ENCODE peak calls at places on chromosomes 11 and 22, in nine cellular contexts. V is A549; I is CD4-positive, alpha-beta memory T cell; O is psoas muscle; Q is fibroblast of lung; S is pancreas; M is upper lobe of right lung; K is CD8-positive, alpha-beta T cell; F is transverse colon. A is an unnamed sample.

GRCh38 chr22:19105456-19105855 is 16.8 kb downstream of the DGCR2 start:
- DNase-seq in M (peak; percentile 48), F (no peak), V (no peak), K (no peak), O (peak; percentile 55), S (no peak), Q (no peak), I (no peak), A (no peak)

GRCh38 chr11:18853086-18853720 is 61.6 kb upstream of the PTPN5 start:
- DNase-seq in F (no peak), V (peak; percentile 10), Q (peak; percentile 23), S (no peak), O (no peak), K (no peak), I (peak; percentile 1), M (no peak), A (no peak)

GRCh38 chr11:45655347-45655756 is 10.1 kb downstream of the CHST1 start:
- DNase-seq in F (peak; percentile 65), Q (peak; percentile 61), O (peak; percentile 87), K (peak; percentile 47), I (peak; percentile 41), V (peak; percentile 88), M (peak; percentile 85), S (peak; percentile 47), A (peak; percentile 91)

GRCh38 chr11:123227763-123228488 is 32.9 kb upstream of the CLMP start:
- DNase-seq in Q (no peak), F (no peak), O (no peak), V (no peak), I (no peak), K (no peak), M (no peak), S (no peak), A (no peak)

GRCh38 chr22:38734203-38735100 is 21.3 kb downstream of the SUN2 start:
- DNase-seq in V (no peak), K (no peak), F (no peak), M (peak; percentile 51), I (no peak), S (no peak), O (peak; percentile 37), Q (no peak), A (no peak)

GRCh38 chr11:103378931-103379330 is 269.7 kb downstream of the DYNC2H1 start:
- DNase-seq in I (no peak), O (no peak), K (no peak), V (no peak), Q (peak; percentile 51), S (no peak), M (no peak), F (no peak), A (no peak)

GRCh38 chr11:111166655-111167054 is 78.9 kb upstream of the POU2AF2 start:
- DNase-seq in M (no peak), S (no peak), I (no peak), F (no peak), O (no peak), K (no peak), Q (no peak), V (no peak), A (no peak)

GRCh38 chr11:2428322-2428795 is 16.0 kb downstream of the TRPM5 start:
- DNase-seq in Q (peak; percentile 45), K (peak; percentile 89), O (peak; percentile 83), M (peak; percentile 89), V (peak; percentile 68), S (peak; percentile 79), F (peak; percentile 88), I (peak; percentile 77), A (no peak)

GRCh38 chr22:27775087-27775697 is 26.4 kb downstream of the MN1 start:
- DNase-seq in K (no peak), O (peak; percentile 70), V (no peak), M (no peak), F (no peak), Q (no peak), S (no peak), I (no peak), A (no peak)

GRCh38 chr22:44710474-44711235 is 8.7 kb downstream of the PRR5 start:
- DNase-seq in I (peak; percentile 24), M (no peak), S (no peak), V (no peak), F (peak; percentile 82), O (no peak), K (peak; percentile 28), Q (no peak), A (no peak)

GRCh38 chr22:33920927-33921575 is 775 bp upstream of the LARGE1 start:
- DNase-seq in V (peak; percentile 51), M (peak; percentile 99), Q (peak; percentile 93), O (peak; percentile 99), K (peak; percentile 77), F (peak; percentile 99), S (peak; percentile 98), I (peak; percentile 78), A (peak; percentile 94)

GRCh38 chr11:103892603-103893002 is 143.8 kb upstream of the DDI1 start:
- DNase-seq in F (no peak), I (no peak), V (peak; percentile 14), S (no peak), O (no peak), M (no peak), K (no peak), Q (peak; percentile 25), A (no peak)

GRCh38 chr11:120334894-120335462 is 1.2 kb upstream of the ARHGEF12 start:
- DNase-seq in O (no peak), F (peak; percentile 74), K (peak; percentile 42), I (peak; percentile 69), S (peak; percentile 62), M (no peak), V (peak; percentile 40), Q (peak; percentile 98), A (no peak)

GRCh38 chr11:126695293-126695692 is 305.3 kb downstream of the KIRREL3 start:
- DNase-seq in K (no peak), V (no peak), Q (no peak), S (no peak), O (no peak), M (no peak), F (no peak), I (no peak), A (no peak)

GRCh38 chr11:65588199-65589054 is 7.2 kb downstream of the KCNK7 start:
- DNase-seq in M (peak; percentile 79), Q (peak; percentile 52), I (peak; percentile 78), O (peak; percentile 91), K (peak; percentile 62), S (no peak), V (peak; percentile 86), F (peak; percentile 83), A (no peak)

GRCh38 chr11:76376746-76377558 is 4.0 kb downstream of the THAP12 start:
- DNase-seq in V (no peak), F (no peak), S (no peak), M (no peak), I (no peak), O (no peak), Q (no peak), K (no peak), A (no peak)

GRCh38 chr11:3939211-3939610 is 83.7 kb downstream of the STIM1 start:
- DNase-seq in M (no peak), S (no peak), O (no peak), I (no peak), Q (peak; percentile 94), K (no peak), V (no peak), F (no peak), A (no peak)

GRCh38 chr11:36362902-36363301 is 66.8 kb downstream of the PRR5L start:
- DNase-seq in F (no peak), S (no peak), M (no peak), Q (peak; percentile 38), I (no peak), V (no peak), O (no peak), K (no peak), A (no peak)

GRCh38 chr11:121249039-121249663 is 43.4 kb upstream of the SC5D start:
- DNase-seq in S (no peak), M (no peak), F (no peak), O (no peak), V (peak; percentile 31), I (peak; percentile 43), Q (peak; percentile 61), K (no peak), A (no peak)

GRCh38 chr22:28017558-28017820 is 98.4 kb upstream of the PITPNB start:
- DNase-seq in V (no peak), Q (no peak), S (no peak), K (no peak), F (no peak), I (no peak), M (peak; percentile 23), O (peak; percentile 30), A (no peak)

GRCh38 chr11:128086794-128087193 is 500.6 kb downstream of the ETS1 start:
- DNase-seq in K (no peak), O (no peak), M (no peak), F (no peak), V (no peak), Q (no peak), I (no peak), S (no peak), A (no peak)

GRCh38 chr22:22932512-22932941 is 44.9 kb downstream of the IGLL5 start:
- DNase-seq in V (no peak), K (no peak), M (no peak), O (peak; percentile 34), S (no peak), Q (no peak), F (no peak), I (no peak), A (no peak)

GRCh38 chr11:27514076-27514475 is 7.5 kb upstream of the LIN7C start:
- DNase-seq in I (no peak), O (peak; percentile 66), V (no peak), K (no peak), Q (no peak), S (no peak), F (no peak), M (no peak), A (no peak)
- H3K27ac ChIP-seq in I (no peak overlapping the region), O (peak overlapping the region; percentile 5), V (no peak overlapping the region), K (no peak overlapping the region), Q (no peak overlapping the region), S (no peak overlapping the region), F (no peak overlapping the region), M (no peak overlapping the region), A (no peak overlapping the region)

DNA sequence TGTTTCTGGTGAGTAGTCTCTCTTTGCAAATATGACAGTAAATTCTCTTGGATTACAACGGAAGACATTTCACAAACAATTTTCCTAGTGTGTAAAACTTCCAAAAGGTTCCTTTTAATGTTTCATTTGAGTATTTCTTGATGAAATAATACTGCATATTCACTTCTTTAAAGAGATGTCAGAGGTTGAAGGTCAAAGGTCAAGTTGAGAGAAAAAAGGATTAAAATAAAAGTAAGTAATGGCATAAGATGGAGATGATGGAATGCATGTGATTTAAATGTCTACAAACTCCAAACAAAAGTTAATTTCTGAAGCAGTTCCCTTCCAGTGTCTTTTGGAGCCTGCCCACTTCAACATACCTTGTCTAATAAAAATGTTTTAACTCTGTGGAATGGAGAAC is 40.7 kb downstream of the APOL5 start:
- DNase-seq in M (no peak), V (no peak), K (no peak), S (no peak), Q (no peak), O (no peak), F (no peak), I (no peak), A (no peak)
- H3K4me1 ChIP-seq in M (no peaks in the 10 kb centered on the region), V (no peaks in the 10 kb centered on the region), K (no peaks in the 10 kb centered on the region), S (peaks cover 4% of the 10 kb centered on the region), Q (no peaks in the 10 kb centered on the region), O (no peaks in the 10 kb centered on the region), F (peaks cover 11% of the 10 kb centered on the region), I (no peaks in the 10 kb centered on the region), A (no peaks in the 10 kb centered on the region)

GRCh38 chr22:41911292-41911611 is 3.6 kb downstream of the SHISA8 start:
- DNase-seq in O (no peak), V (no peak), F (no peak), M (no peak), K (no peak), Q (no peak), I (no peak), S (no peak), A (no peak)
- H3K4me3 ChIP-seq in O (peak overlapping the region; percentile 59), V (no peak overlapping the region), F (no peak overlapping the region), M (no peak overlapping the region), K (peak overlapping the region; percentile 30), Q (no peak overlapping the region), I (no peak overlapping the region), S (peak overlapping the region; percentile 32), A (no peak overlapping the region)

GRCh38 chr22:50326225-50326958 is 420 bp downstream of the DENND6B start:
- DNase-seq in O (no peak), K (no peak), I (no peak), S (peak; percentile 52), M (no peak), Q (no peak), V (no peak), F (no peak), A (no peak)
- H3K27ac ChIP-seq in O (peak overlapping the region; percentile 16), K (no peak overlapping the region), I (no peak overlapping the region), S (no peak overlapping the region), M (peak overlapping the region; percentile 58), Q (no peak overlapping the region), V (peak overlapping the region; percentile 97), F (peak overlapping the region; percentile 93), A (no peak overlapping the region)

A was measured in iPS DF 6.9.